ENCODE peak calls at places on chromosomes 12 and 14, in seven cellular contexts. O is iris pigment epithelial cell; Y is Daoy; D is fibroblast of lung; B is retina; A is tibial nerve; W is stimulated activated CD8-positive, alpha-beta memory T cell treated with anti-CD3 and anti-CD28 coated beads, Interleukin-12 subunit alpha, Interleukin-12 subunit beta, amount 100 ng/mL, for 4 hours. E is an unnamed sample.

GRCh38 chr12:45509187-45509586 is 220.3 kb upstream of the ARID2 start:
- DNase-seq in O (no peak), Y (no peak), D (no peak), B (no peak), A (no peak), W (no peak), E (no peak)

GRCh38 chr12:109734219-109735000 is 20.8 kb downstream of the FAM222A start:
- DNase-seq in O (no peak), Y (peak), D (no peak), B (peak), A (no peak), W (no peak), E (no peak)

GRCh38 chr12:69204191-69204590 is 35.2 kb upstream of the CPSF6 start:
- DNase-seq in O (no peak), Y (no peak), D (no peak), B (no peak), A (no peak), W (no peak), E (no peak)

GRCh38 chr12:107411792-107412535 is 273.6 kb upstream of the PWP1 start:
- DNase-seq in O (peak), Y (peak), D (peak), B (no peak), A (no peak), W (no peak), E (no peak)

GRCh38 chr12:131736807-131737484 is 26.1 kb downstream of the SFSWAP start:
- DNase-seq in O (peak), Y (peak), D (peak), B (no peak), A (no peak), W (no peak), E (no peak)

GRCh38 chr14:101947577-101947903 is 16.8 kb upstream of the DYNC1H1 start:
- DNase-seq in O (no peak), Y (no peak), D (no peak), B (no peak), A (no peak), W (peak), E (no peak)

GRCh38 chr14:64170190-64170589 is 124.0 kb downstream of the ESR2 start:
- DNase-seq in O (no peak), Y (no peak), D (no peak), B (no peak), A (no peak), W (no peak), E (no peak)

GRCh38 chr12:113506867-113507266 is 35.2 kb upstream of the LHX5 start:
- DNase-seq in O (no peak), Y (no peak), D (no peak), B (no peak), A (no peak), W (no peak), E (no peak)

GRCh38 chr12:10943167-10943566 is 4.1 kb upstream of the TAS2R14 start:
- DNase-seq in O (no peak), Y (no peak), D (no peak), B (no peak), A (no peak), W (no peak), E (no peak)

GRCh38 chr12:21891763-21892217 is 49.4 kb downstream of the ABCC9 start:
- DNase-seq in O (no peak), Y (no peak), D (peak), B (no peak), A (no peak), W (no peak), E (no peak)

GRCh38 chr12:96786808-96787207 is 120.2 kb upstream of the NEDD1 start:
- DNase-seq in O (no peak), Y (no peak), D (no peak), B (no peak), A (no peak), W (no peak), E (no peak)

GRCh38 chr12:6573001-6573400 is 4.9 kb upstream of the NOP2 start:
- DNase-seq in O (no peak), Y (no peak), D (no peak), B (no peak), A (no peak), W (no peak), E (no peak)

E was measured in type B pancreatic cell.